ENCODE peak calls at places on chromosomes 3 and 15, in six cellular contexts. One of them, this sample, is unnamed.

GRCh38 chr3:71444028-71444860 is 139.3 kb downstream of the FOXP1 start:
- DNase-seq in NCI-H774: no peak
- DNase-seq in right atrium auricular region: no peak
- DNase-seq in Peyer's patch: peak; percentile 91
- DNase-seq in endothelial cell of umbilical vein: peak; percentile 85
- DNase-seq in lower lobe of right lung: peak; percentile 80
- DNase-seq in this sample: no peak

GRCh38 chr3:59406943-59407342 is 357.1 kb upstream of the CFAP20DC start:
- DNase-seq in Peyer's patch: no peak
- DNase-seq in right atrium auricular region: no peak
- DNase-seq in lower lobe of right lung: no peak
- DNase-seq in endothelial cell of umbilical vein: no peak
- DNase-seq in NCI-H774: no peak
- DNase-seq in this sample: no peak

GRCh38 chr15:70604671-70605070 is 158.7 kb downstream of the UACA start:
- DNase-seq in Peyer's patch: no peak
- DNase-seq in lower lobe of right lung: no peak
- DNase-seq in NCI-H774: no peak
- DNase-seq in right atrium auricular region: no peak
- DNase-seq in endothelial cell of umbilical vein: peak; percentile 56
- DNase-seq in this sample: no peak

GRCh38 chr3:143412084-143412483 is 292.5 kb downstream of the CHST2 start:
- DNase-seq in Peyer's patch: no peak
- DNase-seq in endothelial cell of umbilical vein: no peak
- DNase-seq in right atrium auricular region: no peak
- DNase-seq in NCI-H774: no peak
- DNase-seq in lower lobe of right lung: no peak
- DNase-seq in this sample: no peak

GRCh38 chr15:70466305-70466704 is 297.1 kb downstream of the UACA start:
- DNase-seq in endothelial cell of umbilical vein: no peak
- DNase-seq in NCI-H774: peak; percentile 40
- DNase-seq in right atrium auricular region: no peak
- DNase-seq in Peyer's patch: no peak
- DNase-seq in lower lobe of right lung: no peak
- DNase-seq in this sample: no peak

GRCh38 chr3:108406661-108407206 is 103.7 kb downstream of the MYH15 start:
- DNase-seq in endothelial cell of umbilical vein: peak; percentile 60
- DNase-seq in lower lobe of right lung: no peak
- DNase-seq in Peyer's patch: peak; percentile 62
- DNase-seq in NCI-H774: peak; percentile 41
- DNase-seq in right atrium auricular region: no peak
- DNase-seq in this sample: no peak

GRCh38 chr3:47409688-47410416 is 29.0 kb downstream of the PTPN23 start:
- DNase-seq in NCI-H774: no peak
- DNase-seq in endothelial cell of umbilical vein: no peak
- DNase-seq in Peyer's patch: no peak
- DNase-seq in lower lobe of right lung: no peak
- DNase-seq in right atrium auricular region: no peak
- DNase-seq in this sample: no peak

GRCh38 chr3:3013299-3013698 is 96.9 kb downstream of the IL5RA start:
- DNase-seq in NCI-H774: no peak
- DNase-seq in Peyer's patch: no peak
- DNase-seq in endothelial cell of umbilical vein: no peak
- DNase-seq in right atrium auricular region: no peak
- DNase-seq in lower lobe of right lung: no peak
- DNase-seq in this sample: no peak

GRCh38 chr15:49495993-49496747 is 73.1 kb downstream of the FGF7 start:
- DNase-seq in NCI-H774: no peak
- DNase-seq in Peyer's patch: no peak
- DNase-seq in right atrium auricular region: no peak
- DNase-seq in endothelial cell of umbilical vein: no peak
- DNase-seq in lower lobe of right lung: no peak
- DNase-seq in this sample: no peak

GRCh38 chr3:111283165-111283564 is 211.5 kb downstream of the NECTIN3 start:
- DNase-seq in right atrium auricular region: no peak
- DNase-seq in Peyer's patch: no peak
- DNase-seq in lower lobe of right lung: no peak
- DNase-seq in endothelial cell of umbilical vein: no peak
- DNase-seq in NCI-H774: no peak
- DNase-seq in this sample: no peak

GRCh38 chr3:151946606-151947005 is 73.2 kb downstream of the SUCNR1 start:
- DNase-seq in Peyer's patch: no peak
- DNase-seq in NCI-H774: no peak
- DNase-seq in endothelial cell of umbilical vein: no peak
- DNase-seq in right atrium auricular region: no peak
- DNase-seq in lower lobe of right lung: no peak
- DNase-seq in this sample: no peak

GRCh38 chr3:106512846-106513245 is 644.0 kb upstream of the CBLB start:
- DNase-seq in NCI-H774: no peak
- DNase-seq in right atrium auricular region: no peak
- DNase-seq in Peyer's patch: no peak
- DNase-seq in endothelial cell of umbilical vein: no peak
- DNase-seq in lower lobe of right lung: no peak
- DNase-seq in this sample: no peak

GRCh38 chr3:154089416-154090115 is 31.6 kb upstream of the ARHGEF26 start:
- DNase-seq in lower lobe of right lung: no peak
- DNase-seq in endothelial cell of umbilical vein: no peak
- DNase-seq in right atrium auricular region: no peak
- DNase-seq in NCI-H774: no peak
- DNase-seq in Peyer's patch: no peak
- DNase-seq in this sample: no peak

GRCh38 chr3:123448503-123449091 is at the start of gene ADCY5:
- DNase-seq in endothelial cell of umbilical vein: peak; percentile 12
- DNase-seq in lower lobe of right lung: no peak
- DNase-seq in NCI-H774: no peak
- DNase-seq in Peyer's patch: no peak
- DNase-seq in right atrium auricular region: no peak
- DNase-seq in this sample: peak; percentile 50

GRCh38 chr3:98209244-98209643 is 42.7 kb downstream of the OR5H15 start:
- DNase-seq in Peyer's patch: no peak
- DNase-seq in NCI-H774: no peak
- DNase-seq in right atrium auricular region: no peak
- DNase-seq in lower lobe of right lung: no peak
- DNase-seq in endothelial cell of umbilical vein: no peak
- DNase-seq in this sample: no peak

GRCh38 chr15:98889930-98890695 is 117.5 kb downstream of the PGPEP1L start:
- DNase-seq in right atrium auricular region: no peak
- DNase-seq in Peyer's patch: no peak
- DNase-seq in endothelial cell of umbilical vein: peak; percentile 60
- DNase-seq in lower lobe of right lung: no peak
- DNase-seq in NCI-H774: no peak
- DNase-seq in this sample: no peak

GRCh38 chr3:30630238-30631030 is 24.0 kb downstream of the TGFBR2 start:
- DNase-seq in lower lobe of right lung: no peak
- DNase-seq in Peyer's patch: no peak
- DNase-seq in endothelial cell of umbilical vein: no peak
- DNase-seq in NCI-H774: no peak
- DNase-seq in right atrium auricular region: no peak
- DNase-seq in this sample: no peak

GRCh38 chr3:147872568-147872967 is 463.4 kb downstream of the ZIC1 start:
- DNase-seq in right atrium auricular region: no peak
- DNase-seq in lower lobe of right lung: no peak
- DNase-seq in endothelial cell of umbilical vein: no peak
- DNase-seq in Peyer's patch: no peak
- DNase-seq in NCI-H774: no peak
- DNase-seq in this sample: no peak

GRCh38 chr15:81411056-81411455 is 37.0 kb upstream of the TMC3 start:
- DNase-seq in lower lobe of right lung: no peak
- DNase-seq in right atrium auricular region: no peak
- DNase-seq in Peyer's patch: no peak
- DNase-seq in endothelial cell of umbilical vein: no peak
- DNase-seq in NCI-H774: no peak
- DNase-seq in this sample: no peak

GRCh38 chr15:67175643-67176071 is 78.8 kb downstream of the AAGAB start:
- DNase-seq in lower lobe of right lung: peak; percentile 65
- DNase-seq in endothelial cell of umbilical vein: peak; percentile 54
- DNase-seq in right atrium auricular region: peak; percentile 86
- DNase-seq in Peyer's patch: peak; percentile 69
- DNase-seq in NCI-H774: no peak
- DNase-seq in this sample: no peak

GRCh38 chr3:152263711-152264110 is 5.0 kb upstream of the MBNL1 start:
- DNase-seq in endothelial cell of umbilical vein: no peak
- DNase-seq in right atrium auricular region: no peak
- DNase-seq in lower lobe of right lung: no peak
- DNase-seq in NCI-H774: no peak
- DNase-seq in Peyer's patch: no peak
- DNase-seq in this sample: no peak

GRCh38 chr15:48392356-48392755 is 61.1 kb downstream of the DUT start:
- DNase-seq in right atrium auricular region: peak; percentile 82
- DNase-seq in Peyer's patch: no peak
- DNase-seq in endothelial cell of umbilical vein: peak; percentile 99
- DNase-seq in NCI-H774: no peak
- DNase-seq in lower lobe of right lung: no peak
- DNase-seq in this sample: no peak

GRCh38 chr3:194422188-194422587 is 23.1 kb upstream of the GP5 start:
- DNase-seq in lower lobe of right lung: no peak
- DNase-seq in Peyer's patch: no peak
- DNase-seq in endothelial cell of umbilical vein: peak; percentile 67
- DNase-seq in NCI-H774: no peak
- DNase-seq in right atrium auricular region: no peak
- DNase-seq in this sample: no peak

GRCh38 chr3:136022518-136023263 is 57.2 kb downstream of the PPP2R3A start:
- DNase-seq in Peyer's patch: no peak
- DNase-seq in NCI-H774: no peak
- DNase-seq in lower lobe of right lung: no peak
- DNase-seq in endothelial cell of umbilical vein: no peak
- DNase-seq in right atrium auricular region: no peak
- DNase-seq in this sample: no peak

GRCh38 chr3:138332472-138333073 is 2.9 kb upstream of the NME9 start:
- DNase-seq in Peyer's patch: no peak
- DNase-seq in endothelial cell of umbilical vein: peak; percentile 29
- DNase-seq in NCI-H774: no peak
- DNase-seq in right atrium auricular region: no peak
- DNase-seq in lower lobe of right lung: no peak
- DNase-seq in this sample: no peak

GRCh38 chr15:42274693-42274971 is 1.4 kb upstream of the TMEM87A start:
- DNase-seq in right atrium auricular region: no peak
- DNase-seq in Peyer's patch: peak; percentile 48
- DNase-seq in lower lobe of right lung: no peak
- DNase-seq in NCI-H774: no peak
- DNase-seq in endothelial cell of umbilical vein: peak; percentile 26
- DNase-seq in this sample: no peak

GRCh38 chr3:151226825-151227224 is 23.8 kb upstream of the GPR171 start:
- DNase-seq in endothelial cell of umbilical vein: no peak
- DNase-seq in lower lobe of right lung: no peak
- DNase-seq in Peyer's patch: no peak
- DNase-seq in right atrium auricular region: no peak
- DNase-seq in NCI-H774: no peak
- DNase-seq in this sample: no peak

GRCh38 chr3:4740397-4741105 is 238.7 kb upstream of the BHLHE40 start:
- DNase-seq in endothelial cell of umbilical vein: no peak
- DNase-seq in right atrium auricular region: no peak
- DNase-seq in NCI-H774: no peak
- DNase-seq in Peyer's patch: no peak
- DNase-seq in lower lobe of right lung: no peak
- DNase-seq in this sample: no peak

This sample was measured in nephron progenitor cell.